ENCODE peak calls at places on chromosomes 13 and 19, in four cellular contexts. N is HepG2, Q is HCT116, D is K562. I is an unnamed sample.

GRCh38 chr13:64591981-64592380 is 2638.2 kb downstream of the PCDH9 start:
- DNase-seq in N (no peak), Q (no peak), D (no peak), I (no peak)

GRCh38 chr19:55640043-55640576 is 692 bp upstream of the ZNF580 start:
- DNase-seq in N (no peak), Q (no peak), D (peak), I (no peak)

GRCh38 chr13:50573046-50573445 is 270.4 kb downstream of the DLEU7 start:
- DNase-seq in N (no peak), Q (no peak), D (no peak), I (no peak)

GRCh38 chr13:29438772-29439171 is 156.7 kb downstream of the SLC7A1 start:
- DNase-seq in N (no peak), Q (no peak), D (no peak), I (no peak)

GRCh38 chr19:5800361-5801270 is 4.3 kb upstream of the NRTN start:
- DNase-seq in N (peak), Q (no peak), D (no peak), I (no peak)

GRCh38 chr13:20460744-20461143 is 64.9 kb downstream of the CRYL1 start:
- DNase-seq in N (no peak), Q (no peak), D (no peak), I (no peak)

GRCh38 chr13:93450226-93450625 is 223.6 kb downstream of the GPC6 start:
- DNase-seq in N (no peak), Q (no peak), D (no peak), I (no peak)

GRCh38 chr13:43159007-43159406 is 135.6 kb downstream of the DNAJC15 start:
- DNase-seq in N (no peak), Q (no peak), D (no peak), I (no peak)

GRCh38 chr19:48113190-48113917 is 2.7 kb upstream of the PLA2G4C start:
- DNase-seq in N (no peak), Q (no peak), D (no peak), I (no peak)

GRCh38 chr13:33328691-33329090 is 43.1 kb upstream of the STARD13 start:
- DNase-seq in N (no peak), Q (no peak), D (no peak), I (no peak)

GRCh38 chr19:55086730-55087541 is 11.3 kb downstream of the EPS8L1 start:
- DNase-seq in N (no peak), Q (no peak), D (peak), I (no peak)

GRCh38 chr13:23450340-23451046 is 17.0 kb upstream of the SACS start:
- DNase-seq in N (no peak), Q (no peak), D (no peak), I (no peak)

GRCh38 chr19:32307591-32307990 is 37.8 kb upstream of the ZNF507 start:
- DNase-seq in N (no peak), Q (no peak), D (no peak), I (no peak)

GRCh38 chr19:13396256-13397080 is 109.8 kb downstream of the CACNA1A start:
- DNase-seq in N (peak), Q (peak), D (peak), I (no peak)

GRCh38 chr19:28426902-28427232 is 786.1 kb downstream of the UQCRFS1 start:
- DNase-seq in N (no peak), Q (no peak), D (peak), I (no peak)

GRCh38 chr19:12946092-12946845 is 607 bp downstream of the RAD23A start:
- DNase-seq in N (peak), Q (peak), D (peak), I (no peak)

GRCh38 chr13:59774511-59774911 is 389.2 kb downstream of the DIAPH3 start:
- DNase-seq in N (peak), Q (no peak), D (no peak), I (no peak)

GRCh38 chr19:6393982-6394412 is 1.0 kb upstream of the GTF2F1 start:
- DNase-seq in N (no peak), Q (no peak), D (no peak), I (no peak)

GRCh38 chr19:1471514-1472107 is 7.4 kb downstream of the C19orf25 start:
- DNase-seq in N (no peak), Q (no peak), D (no peak), I (no peak)

GRCh38 chr19:58569943-58570670 is 3.0 kb downstream of the MZF1 start:
- DNase-seq in N (no peak), Q (no peak), D (no peak), I (no peak)

GRCh38 chr13:25300861-25301346 is 521 bp upstream of the NUP58 start:
- DNase-seq in N (no peak), Q (no peak), D (no peak), I (no peak)

GRCh38 chr13:97567510-97568243 is 133.7 kb downstream of the RAP2A start:
- DNase-seq in N (peak), Q (peak), D (no peak), I (no peak)

GRCh38 chr13:76677047-76677446 is 209.2 kb downstream of the KCTD12 start:
- DNase-seq in N (no peak), Q (no peak), D (no peak), I (no peak)

GRCh38 chr19:5635427-5635826 is 12.5 kb downstream of the SAFB start:
- DNase-seq in N (no peak), Q (no peak), D (no peak), I (no peak)

GRCh38 chr13:97879646-97880297 is 73.7 kb upstream of the IPO5 start:
- DNase-seq in N (no peak), Q (peak), D (no peak), I (no peak)

GRCh38 chr19:34480971-34481821 is at the start of gene WTIP:
- DNase-seq in N (peak), Q (peak), D (no peak), I (no peak)

GRCh38 chr13:83221813-83222241 is 660.4 kb downstream of the SLITRK1 start:
- DNase-seq in N (no peak), Q (no peak), D (no peak), I (no peak)

GRCh38 chr13:35765387-35765786 is 288.9 kb upstream of the MAB21L1 start:
- DNase-seq in N (no peak), Q (no peak), D (no peak), I (no peak)

GRCh38 chr19:51166846-51167490 is 24.9 kb downstream of the SIGLEC7 start:
- DNase-seq in N (no peak), Q (no peak), D (no peak), I (no peak)

GRCh38 chr13:74730556-74731331 is 596.5 kb upstream of the KLF12 start:
- DNase-seq in N (no peak), Q (no peak), D (no peak), I (no peak)

GRCh38 chr19:16584825-16585801 is 12.9 kb upstream of the SLC35E1 start:
- DNase-seq in N (no peak), Q (no peak), D (no peak), I (no peak)

GRCh38 chr19:23101241-23101640 is 15.6 kb upstream of the ZNF730 start:
- DNase-seq in N (no peak), Q (no peak), D (no peak), I (no peak)

GRCh38 chr13:74867460-74867859 is 614.5 kb downstream of the TBC1D4 start:
- DNase-seq in N (no peak), Q (no peak), D (no peak), I (no peak)

GRCh38 chr19:13850910-13851753 is 25.8 kb upstream of the NANOS3 start:
- DNase-seq in N (peak), Q (peak), D (peak), I (no peak)

GRCh38 chr13:48038763-48039162 is 1.2 kb downstream of the NUDT15 start:
- DNase-seq in N (no peak), Q (no peak), D (no peak), I (no peak)

GRCh38 chr19:51364200-51365106 is 1.7 kb downstream of the ETFB start:
- DNase-seq in N (peak), Q (no peak), D (no peak), I (no peak)

GRCh38 chr13:20311022-20311421 is 78.9 kb upstream of the GJB6 start:
- DNase-seq in N (no peak), Q (no peak), D (no peak), I (no peak)

GRCh38 chr13:27855381-27855780 is 63.1 kb downstream of the GSX1 start:
- DNase-seq in N (no peak), Q (no peak), D (peak), I (no peak)

GRCh38 chr13:30463820-30464495 is 1.8 kb downstream of the HMGB1 start:
- DNase-seq in N (peak), Q (no peak), D (no peak), I (no peak)

GRCh38 chr13:30464496-30465351 is 1.0 kb downstream of the HMGB1 start:
- DNase-seq in N (peak), Q (no peak), D (peak), I (no peak)

GRCh38 chr13:30466358-30466714 is 600 bp upstream of the HMGB1 start:
- DNase-seq in N (no peak), Q (no peak), D (no peak), I (no peak)

GRCh38 chr13:30465541-30466357 is at the start of gene HMGB1:
- DNase-seq in N (peak), Q (peak), D (peak), I (peak)

GRCh38 chr13:30466841-30467252 is 1.1 kb upstream of the HMGB1 start:
- DNase-seq in N (no peak), Q (no peak), D (no peak), I (no peak)
- TF ChIP-seq TCF7L2 in N (no peak), Q (no peak), D (no peak), I (no peak)

GRCh38 chr19:3608750-3609322 is 2.2 kb upstream of the TBXA2R start:
- DNase-seq in N (no peak), Q (no peak), D (peak), I (no peak)
- TF ChIP-seq POLR2AphosphoS5 in N (no peak), Q (no peak), D (no peak), I (no peak)

GRCh38 chr19:33446918-33447293 is 73.4 kb downstream of the CEBPG start:
- DNase-seq in N (no peak), Q (no peak), D (no peak), I (no peak)
- TF ChIP-seq TCF7L2 in N (no peak), Q (no peak), D (no peak), I (no peak)

GRCh38 chr19:38142176-38143035 is 81.6 kb downstream of the DPF1 start:
- DNase-seq in N (peak), Q (no peak), D (peak), I (peak)
- TF ChIP-seq POLR2AphosphoS5 in N (no peak), Q (no peak), D (no peak), I (no peak)

GRCh38 chr13:100541882-100542545 is 46.6 kb downstream of the GGACT start:
- DNase-seq in N (no peak), Q (no peak), D (no peak), I (no peak)
- TF ChIP-seq TCF7L2 in N (no peak), Q (no peak), D (no peak), I (no peak)

DNA sequence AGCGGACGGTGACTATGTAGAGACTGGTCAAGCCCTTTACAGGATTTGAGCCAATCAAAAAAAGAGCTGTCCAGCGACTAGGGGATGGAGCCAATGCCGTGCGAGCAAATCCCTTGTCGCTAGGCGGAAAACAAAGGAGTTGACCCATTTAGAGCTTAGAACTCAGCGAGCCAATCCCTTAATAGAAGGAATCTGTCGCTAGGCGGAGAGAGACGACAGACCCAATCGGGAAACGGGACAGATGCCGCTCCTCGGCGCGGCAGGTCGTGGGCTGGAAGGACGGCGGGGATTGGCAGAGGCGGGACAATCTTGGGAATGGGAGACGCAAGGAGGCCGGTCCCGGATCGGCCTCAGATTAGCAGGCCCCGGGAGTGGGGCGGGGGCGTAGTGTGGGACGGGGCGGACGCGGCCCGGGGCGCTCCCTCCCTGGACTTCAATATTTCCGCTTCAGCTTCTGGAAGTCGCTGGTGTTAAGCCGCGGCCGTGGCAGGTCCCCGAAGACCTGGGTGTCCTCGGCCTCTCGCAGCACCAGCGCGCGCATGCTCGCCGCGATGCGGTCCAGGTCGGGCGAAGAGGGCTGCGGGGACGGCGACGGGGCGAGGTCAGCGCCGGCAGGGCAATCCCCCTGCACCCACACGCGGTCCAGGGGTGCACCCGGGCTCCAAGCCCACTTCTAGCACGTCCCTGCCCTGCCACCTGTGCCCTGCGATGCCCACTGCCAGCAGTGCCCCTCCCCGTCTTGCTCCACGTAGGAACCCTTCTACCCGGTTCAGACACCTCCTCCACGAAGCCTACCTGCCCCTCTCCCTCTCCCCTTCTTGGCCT is 2.3 kb upstream of the PNKP start:
- DNase-seq in N (peak), Q (peak), D (peak), I (peak)
- TF ChIP-seq POLR2AphosphoS5 in N (peak), Q (peak), D (peak), I (peak)

GRCh38 chr13:51643882-51644281 is 59.6 kb downstream of the WDFY2 start:
- DNase-seq in N (peak), Q (peak), D (no peak), I (no peak)
- TF ChIP-seq TCF7L2 in N (no peak), Q (no peak), D (no peak), I (no peak)

DNA sequence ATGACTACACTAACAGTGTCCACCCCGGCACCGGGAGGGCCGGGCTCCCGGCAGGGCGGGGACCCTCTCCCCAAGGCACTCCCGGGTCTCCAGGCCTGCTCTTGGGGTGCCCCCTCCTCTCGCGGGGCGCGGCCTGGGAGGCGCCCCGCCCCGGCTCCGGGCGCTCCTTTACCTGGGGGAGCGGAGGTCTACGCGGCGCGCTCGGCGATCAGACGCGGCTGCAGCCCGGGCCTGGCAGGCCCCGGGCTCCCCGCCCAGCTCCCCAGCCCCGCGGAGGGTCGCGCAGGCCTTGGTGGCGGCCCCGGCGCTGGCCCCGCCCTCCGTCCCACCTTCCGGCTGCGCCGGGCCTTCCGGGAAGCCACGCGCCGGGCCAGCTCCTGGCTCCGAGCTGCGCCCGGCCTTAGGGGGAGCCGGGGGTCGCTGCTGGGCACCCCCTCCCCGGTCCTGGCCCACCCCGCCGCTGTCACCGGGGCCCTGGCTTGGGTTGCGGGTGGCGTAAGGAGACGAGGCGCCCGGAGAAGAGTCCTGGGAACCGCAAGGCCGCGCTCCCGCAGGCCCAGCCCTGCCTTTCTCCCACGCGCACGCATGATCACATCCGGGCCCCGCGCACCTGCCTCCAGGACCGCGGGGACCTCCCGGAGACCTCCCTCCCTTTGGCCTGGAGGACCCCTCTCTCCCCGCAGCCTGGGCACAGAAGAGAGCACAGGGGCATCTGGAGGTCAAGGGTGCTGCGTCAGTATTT is at the start of gene C19orf12:
- DNase-seq in N (peak), Q (no peak), D (peak), I (no peak)
- TF ChIP-seq POLR2AphosphoS5 in N (peak), Q (peak), D (peak), I (peak)

GRCh38 chr19:35607661-35608060 is 4.9 kb upstream of the HAUS5 start:
- DNase-seq in N (no peak), Q (no peak), D (no peak), I (no peak)

GRCh38 chr19:35612224-35612558 is 344 bp upstream of the HAUS5 start:
- DNase-seq in N (no peak), Q (no peak), D (no peak), I (no peak)

GRCh38 chr19:35609881-35610353 is 2.6 kb upstream of the HAUS5 start:
- DNase-seq in N (no peak), Q (no peak), D (no peak), I (no peak)

GRCh38 chr19:35612559-35613321 is at the start of gene HAUS5:
- DNase-seq in N (peak), Q (peak), D (peak), I (peak)

GRCh38 chr19:35608250-35608649 is 4.3 kb upstream of the HAUS5 start:
- DNase-seq in N (no peak), Q (no peak), D (no peak), I (no peak)
- TF ChIP-seq TCF7L2 in N (no peak), Q (no peak), D (no peak), I (no peak)

DNA sequence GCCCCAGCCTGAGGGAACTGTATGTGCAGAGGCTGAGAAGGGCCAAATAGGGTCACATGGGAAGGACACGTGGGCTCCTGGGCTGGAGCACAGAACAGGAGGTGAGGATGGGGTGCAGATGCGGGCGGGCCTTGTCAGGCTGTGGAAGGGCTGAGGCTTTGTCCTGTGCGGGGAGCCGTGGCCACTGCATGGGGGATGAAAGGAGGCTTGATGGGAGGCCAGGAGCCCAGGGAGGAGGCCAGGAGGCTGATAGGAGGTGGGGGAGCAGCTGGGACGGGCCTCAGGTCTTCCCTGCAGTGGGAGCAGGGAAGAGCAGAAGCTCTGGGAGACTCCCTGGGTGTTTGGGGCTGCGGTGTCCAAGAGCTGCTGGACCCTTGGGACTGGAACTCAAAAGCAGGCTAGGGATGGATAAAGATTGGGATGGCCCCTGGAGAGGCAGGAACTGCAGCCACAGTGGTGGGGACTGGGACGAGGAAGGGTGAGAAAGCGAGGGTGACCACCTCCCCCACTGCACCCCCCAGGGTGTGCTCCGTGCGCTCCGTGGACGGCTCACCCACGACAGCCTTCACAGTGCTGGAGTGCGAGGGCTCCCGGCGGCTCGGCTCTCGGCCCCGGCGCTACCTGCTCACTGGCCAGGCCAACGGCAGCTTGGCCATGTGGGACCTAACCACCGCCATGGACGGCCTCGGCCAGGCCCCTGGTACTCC is 11.3 kb upstream of the LTBP4 start:
- DNase-seq in N (no peak), Q (no peak), D (no peak), I (no peak)
- TF ChIP-seq POLR2AphosphoS5 in N (no peak), Q (no peak), D (no peak), I (no peak)